ENCODE peak calls at places on chromosomes 13 and 19, in nine cellular contexts. K is activated CD4-positive, alpha-beta T cell treated with anti-CD3 and anti-CD28 coated beads for 48 hours; R is fibroblast of the conjunctiva; P is ELF-1; I is HTR-8/SVneo; E is activated T-cell treated with anti-CD3 and anti-CD28 coated beads for 24 hours; M is K562; J is fibroblast of mammary gland; L is sciatic nerve. F is an unnamed sample.

GRCh38 chr13:79679334-79679733 is 198.4 kb downstream of the NDFIP2 start:
- DNase-seq in M (peak), L (peak), E (peak), P (peak), R (peak), J (peak), I (peak), K (peak), F (no peak)

GRCh38 chr13:52345048-52345447 is 60.9 kb downstream of the THSD1 start:
- DNase-seq in R (no peak), E (no peak), I (no peak), K (no peak), L (no peak), P (no peak), M (no peak), J (peak), F (no peak)

GRCh38 chr19:22144394-22144793 is 52.4 kb downstream of the ZNF676 start:
- DNase-seq in P (no peak), L (no peak), R (no peak), M (peak), K (no peak), E (no peak), J (peak), I (no peak), F (no peak)

GRCh38 chr19:13176345-13176744 is 26.1 kb downstream of the IER2 start:
- DNase-seq in R (no peak), J (no peak), L (no peak), P (no peak), M (no peak), I (no peak), K (no peak), E (no peak), F (no peak)

GRCh38 chr13:43676320-43676719 is 110.5 kb downstream of the ENOX1 start:
- DNase-seq in E (no peak), P (no peak), K (no peak), M (no peak), R (no peak), L (no peak), J (peak), I (no peak), F (no peak)

GRCh38 chr19:45045671-45046353 is 7.0 kb downstream of the CLASRP start:
- DNase-seq in I (no peak), M (no peak), K (no peak), L (no peak), J (no peak), P (no peak), R (no peak), E (no peak), F (no peak)

GRCh38 chr19:13098291-13099072 is 4.2 kb downstream of the LYL1 start:
- DNase-seq in I (no peak), J (peak), K (peak), M (peak), L (no peak), E (no peak), R (peak), P (peak), F (no peak)

GRCh38 chr13:46951516-46951915 is 54.7 kb upstream of the HTR2A start:
- DNase-seq in I (no peak), L (no peak), J (peak), K (no peak), M (no peak), R (no peak), E (no peak), P (no peak), F (no peak)

GRCh38 chr19:33302175-33302973 is at the start of gene CEBPA:
- DNase-seq in J (peak), M (peak), I (peak), K (peak), E (peak), L (peak), R (peak), P (peak), F (peak)

GRCh38 chr19:49658139-49658517 is 7.5 kb downstream of the IRF3 start:
- DNase-seq in I (no peak), M (no peak), L (no peak), J (no peak), P (no peak), E (no peak), K (no peak), R (no peak), F (no peak)

GRCh38 chr19:38632476-38633213 is 13.7 kb downstream of the EIF3K start:
- DNase-seq in L (no peak), E (no peak), J (no peak), M (no peak), K (no peak), R (no peak), I (no peak), P (no peak), F (no peak)

GRCh38 chr13:35549481-35549880 is 73.0 kb upstream of the MAB21L1 start:
- DNase-seq in R (peak), I (peak), L (no peak), M (no peak), K (no peak), J (peak), E (no peak), P (no peak), F (no peak)

GRCh38 chr19:33055718-33056117 is 9.0 kb downstream of the RHPN2 start:
- DNase-seq in I (no peak), E (no peak), L (no peak), P (peak), J (no peak), K (no peak), M (no peak), R (no peak), F (no peak)

GRCh38 chr19:32674153-32674958 is 624 bp downstream of the ANKRD27 start:
- DNase-seq in J (no peak), P (no peak), E (no peak), M (peak), K (no peak), R (no peak), I (no peak), L (no peak), F (no peak)

GRCh38 chr19:12933287-12934072 is at the start of gene FARSA:
- DNase-seq in L (peak), I (peak), J (peak), R (peak), K (peak), M (peak), E (peak), P (peak), F (peak)

GRCh38 chr13:57629821-57630235 is 1.7 kb upstream of the PCDH17 start:
- DNase-seq in L (peak), E (peak), J (peak), R (peak), K (peak), P (peak), M (peak), I (peak), F (peak)

GRCh38 chr19:35673121-35673804 is 6.9 kb downstream of the UPK1A start:
- DNase-seq in I (peak), P (peak), E (peak), M (peak), L (no peak), J (peak), R (no peak), K (peak), F (no peak)

GRCh38 chr19:2171349-2172145 is 7.8 kb downstream of the DOT1L start:
- DNase-seq in M (peak), K (peak), P (peak), L (no peak), I (no peak), R (no peak), E (peak), J (peak), F (no peak)

GRCh38 chr19:17997969-17998826 is 9.8 kb upstream of the ARRDC2 start:
- DNase-seq in M (peak), J (peak), I (no peak), E (no peak), K (no peak), P (no peak), R (no peak), L (no peak), F (no peak)

GRCh38 chr19:36140289-36141038 is 598 bp downstream of the CAPNS1 start:
- DNase-seq in L (peak), P (peak), K (peak), R (no peak), J (peak), I (peak), M (peak), E (peak), F (no peak)

GRCh38 chr19:39363909-39364457 is 21.8 kb downstream of the SAMD4B start:
- DNase-seq in M (no peak), P (no peak), K (peak), L (peak), E (no peak), I (no peak), R (peak), J (peak), F (no peak)

GRCh38 chr13:34207872-34208271 is 389.9 kb downstream of the RFC3 start:
- DNase-seq in P (no peak), M (no peak), K (no peak), J (peak), I (no peak), E (no peak), L (no peak), R (no peak), F (no peak)

GRCh38 chr13:98575009-98575866 is 1.7 kb downstream of the STK24 start:
- DNase-seq in M (no peak), J (no peak), L (no peak), R (no peak), E (no peak), P (peak), I (no peak), K (no peak), F (no peak)

GRCh38 chr19:45322311-45322710 is 364 bp downstream of the CKM start:
- DNase-seq in R (no peak), J (no peak), M (no peak), K (no peak), I (no peak), P (no peak), E (no peak), L (no peak), F (no peak)

GRCh38 chr13:57631607-57632275 is at the start of gene PCDH17:
- DNase-seq in E (no peak), P (peak), L (peak), I (peak), K (peak), J (no peak), R (no peak), M (no peak), F (no peak)

GRCh38 chr13:28531195-28531955 is 36.4 kb upstream of the FLT1 start:
- DNase-seq in J (peak), M (no peak), I (no peak), P (peak), L (peak), E (no peak), K (no peak), R (no peak), F (no peak)

GRCh38 chr19:49806613-49806946 is 6.5 kb downstream of the FUZ start:
- DNase-seq in R (no peak), E (no peak), K (no peak), I (no peak), J (no peak), M (no peak), L (no peak), P (no peak), F (no peak)

GRCh38 chr13:27450921-27451461 is 627 bp upstream of the MTIF3 start:
- DNase-seq in I (peak), L (peak), J (peak), E (no peak), P (no peak), K (peak), M (peak), R (no peak), F (peak)

GRCh38 chr19:33828266-33829075 is 31.8 kb downstream of the KCTD15 start:
- DNase-seq in J (no peak), K (no peak), I (no peak), R (no peak), E (no peak), M (no peak), P (no peak), L (no peak), F (peak)

GRCh38 chr13:110677731-110678545 is 28.0 kb downstream of the CARS2 start:
- DNase-seq in K (peak), E (no peak), L (no peak), P (no peak), M (no peak), R (no peak), I (no peak), J (no peak), F (no peak)

GRCh38 chr19:18128044-18128443 is 24.9 kb upstream of the PIK3R2 start:
- DNase-seq in K (no peak), I (no peak), P (no peak), R (no peak), L (no peak), E (no peak), M (no peak), J (peak), F (no peak)

GRCh38 chr19:33947565-33947964 is 150.9 kb downstream of the KCTD15 start:
- DNase-seq in J (no peak), R (no peak), E (no peak), I (no peak), L (no peak), P (no peak), K (no peak), M (no peak), F (no peak)